ENCODE peak calls at places on chromosomes 3 and 15, in seven cellular contexts. Z is RWPE2, E is ovary, Y is body of pancreas, S is transverse colon, B is psoas muscle, V is aorta. W is an unnamed sample. For H3K36me3, the result is how much of the 10 kb centered on the place peaks cover.

GRCh38 chr3:115239717-115240116 is 92.6 kb upstream of the ZBTB20 start:
- DNase-seq in Z (peak), E (no peak), Y (peak), S (no peak), B (peak), V (peak), W (no peak)

GRCh38 chr3:122315619-122316018 is 9.4 kb upstream of the CSTA start:
- DNase-seq in Z (no peak), E (no peak), Y (no peak), S (no peak), B (no peak), V (no peak), W (no peak)

GRCh38 chr15:51751687-51752683 is 588 bp downstream of the TMOD2 start:
- DNase-seq in Z (no peak), E (peak), Y (peak), S (peak), B (peak), V (peak), W (no peak)

GRCh38 chr3:124395165-124395564 is 335.1 kb upstream of the UMPS start:
- DNase-seq in Z (no peak), E (no peak), Y (no peak), S (no peak), B (no peak), V (no peak), W (no peak)

GRCh38 chr3:148218222-148218621 is 479.5 kb upstream of the AGTR1 start:
- DNase-seq in Z (no peak), E (no peak), Y (no peak), S (no peak), B (no peak), V (no peak), W (no peak)

GRCh38 chr3:196499061-196499460 is 4.5 kb downstream of the RNF168 start:
- DNase-seq in Z (no peak), E (no peak), Y (no peak), S (no peak), B (no peak), V (no peak), W (no peak)

GRCh38 chr15:69648775-69649735 is 196.4 kb downstream of the RPLP1 start:
- DNase-seq in Z (peak), E (no peak), Y (no peak), S (no peak), B (no peak), V (no peak), W (no peak)

GRCh38 chr3:51063074-51063473 is 322.0 kb upstream of the MANF start:
- DNase-seq in Z (no peak), E (no peak), Y (no peak), S (no peak), B (peak), V (no peak), W (no peak)

GRCh38 chr3:129439381-129439816 is 349 bp downstream of the MBD4 start:
- DNase-seq in Z (no peak), E (no peak), Y (peak), S (peak), B (peak), V (peak), W (peak)

GRCh38 chr3:168205451-168205850 is 109.7 kb upstream of the GOLIM4 start:
- DNase-seq in Z (no peak), E (no peak), Y (no peak), S (no peak), B (no peak), V (no peak), W (no peak)

GRCh38 chr3:114442251-114442650 is 148.4 kb downstream of the TIGIT start:
- DNase-seq in Z (no peak), E (no peak), Y (no peak), S (no peak), B (no peak), V (no peak), W (no peak)

GRCh38 chr15:48096355-48096786 is 24.4 kb upstream of the SLC24A5 start:
- DNase-seq in Z (no peak), E (no peak), Y (no peak), S (no peak), B (no peak), V (no peak), W (no peak)

GRCh38 chr15:52171807-52172206 is 19.4 kb downstream of the GNB5 start:
- DNase-seq in Z (no peak), E (no peak), Y (no peak), S (no peak), B (no peak), V (no peak), W (no peak)

DNA sequence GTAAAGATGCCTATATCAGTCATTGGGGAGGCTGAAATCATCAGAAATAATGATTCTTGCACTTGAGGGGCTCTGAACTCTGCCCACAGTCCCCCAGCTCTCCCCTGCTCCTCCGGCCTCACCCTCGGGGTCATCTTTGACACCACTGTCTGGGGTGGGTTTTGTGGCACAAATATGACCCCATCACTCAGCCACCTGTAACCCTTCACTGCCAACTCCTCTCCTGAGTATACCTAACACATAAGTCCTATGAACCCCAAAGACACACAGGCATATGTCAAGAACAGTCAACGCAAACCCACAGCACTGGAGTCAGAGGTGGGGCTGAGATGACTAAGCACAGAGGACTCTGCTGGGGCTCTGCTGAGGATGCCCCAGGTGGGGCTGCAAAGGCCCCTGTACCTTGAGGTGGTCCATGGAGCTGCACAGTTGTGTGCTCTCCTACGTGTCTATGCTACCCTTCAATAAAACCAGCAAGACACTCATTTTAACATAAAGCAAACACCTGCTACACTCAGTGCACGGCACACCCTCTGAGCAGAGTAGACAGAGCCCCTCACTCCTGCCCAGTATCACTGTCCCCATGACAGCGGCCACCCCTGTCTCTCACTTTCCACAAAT is 29.9 kb downstream of the SLC41A3 start:
- DNase-seq in Z (no peak), E (no peak), Y (no peak), S (no peak), B (no peak), V (no peak), W (no peak)
- H3K4me3 ChIP-seq in Z (no peak), E (no peak), Y (no peak), S (no peak), B (no peak), V (no peak), W (no peak)

GRCh38 chr3:172057624-172058023 is 18.2 kb downstream of the FNDC3B start:
- DNase-seq in Z (no peak), E (no peak), Y (no peak), S (no peak), B (no peak), V (no peak), W (no peak)

GRCh38 chr3:172059532-172059931 is 20.2 kb downstream of the FNDC3B start:
- DNase-seq in Z (no peak), E (no peak), Y (no peak), S (no peak), B (no peak), V (no peak), W (no peak)

GRCh38 chr3:172054115-172054764 is 14.9 kb downstream of the FNDC3B start:
- DNase-seq in Z (no peak), E (no peak), Y (no peak), S (no peak), B (no peak), V (no peak), W (no peak)

GRCh38 chr3:172057059-172057458 is 17.7 kb downstream of the FNDC3B start:
- DNase-seq in Z (no peak), E (no peak), Y (no peak), S (no peak), B (no peak), V (no peak), W (no peak)

GRCh38 chr3:172056416-172056815 is 17.0 kb downstream of the FNDC3B start:
- DNase-seq in Z (no peak), E (no peak), Y (no peak), S (no peak), B (no peak), V (no peak), W (no peak)
- H3K27ac ChIP-seq in Z (no peak), E (no peak), Y (peak), S (peak), B (peak), V (no peak), W (no peak)

DNA sequence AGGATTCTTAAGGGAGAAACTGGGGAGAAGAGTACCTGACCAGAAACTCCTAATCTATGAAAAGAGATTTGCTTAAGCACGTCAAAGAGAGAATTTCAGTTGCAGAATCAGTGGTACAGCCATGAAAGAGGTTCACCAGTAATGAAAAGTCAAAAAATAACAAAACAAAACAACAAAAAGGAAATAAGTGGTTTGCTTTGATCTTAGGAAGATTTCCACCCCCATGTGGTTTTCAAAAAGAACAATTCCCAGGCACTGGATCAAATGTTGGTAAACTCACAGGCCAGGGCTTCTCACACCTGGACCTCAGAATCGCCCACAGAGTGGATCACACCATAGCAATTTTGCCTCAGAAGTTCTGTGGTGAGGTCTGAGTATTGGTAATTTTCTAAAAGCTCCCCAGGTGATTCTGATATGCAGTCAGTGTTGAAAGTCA is 67.5 kb downstream of the TMEM39A start:
- DNase-seq in Z (no peak), E (no peak), Y (no peak), S (no peak), B (no peak), V (no peak), W (no peak)
- H3K36me3 ChIP-seq in Z (under half), E (under half), Y (under half), S (under half), B (under half), V (under half), W (under half)

DNA sequence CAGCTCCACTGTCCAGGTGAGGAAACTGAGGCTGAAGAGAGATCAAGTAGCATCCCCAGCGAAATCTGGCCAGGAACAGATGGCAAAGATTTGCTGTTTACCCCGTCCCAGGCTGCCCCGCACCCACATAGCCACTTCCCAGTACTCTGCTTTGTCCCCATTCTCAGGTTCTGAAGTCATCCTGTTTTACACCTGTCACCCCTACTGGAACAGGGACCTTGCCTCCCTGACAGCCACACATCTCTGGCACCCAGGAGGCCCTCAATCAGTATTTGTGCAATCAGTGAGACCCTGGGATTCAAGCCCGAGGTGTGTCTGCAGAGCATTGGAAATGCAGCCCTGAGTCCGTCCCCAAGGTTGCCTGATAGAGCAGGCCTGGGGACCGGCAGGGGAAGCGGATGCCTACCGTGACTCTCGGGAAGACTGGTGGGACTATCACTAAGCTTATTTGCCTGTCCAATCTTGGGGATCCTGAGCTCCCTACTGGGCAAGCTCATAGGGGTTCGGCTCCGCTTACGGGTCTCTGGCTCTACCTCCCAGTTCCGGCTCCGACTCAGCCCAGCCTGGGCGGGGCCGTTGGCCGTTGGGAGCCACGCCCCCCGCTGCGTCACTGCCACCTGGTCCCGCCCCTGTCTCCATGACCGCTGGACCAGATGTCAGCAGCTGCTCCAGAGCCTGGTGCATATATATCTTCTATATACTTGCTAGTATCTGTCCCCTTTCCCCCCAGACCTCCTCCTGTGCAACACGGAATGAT is 17.5 kb upstream of the FANCD2 start:
- DNase-seq in Z (no peak), E (peak), Y (peak), S (peak), B (peak), V (peak), W (peak)
- H3K4me3 ChIP-seq in Z (peak), E (peak), Y (no peak), S (peak), B (peak), V (no peak), W (peak)

GRCh38 chr3:37770336-37770735 is 91.3 kb upstream of the CTDSPL start:
- DNase-seq in Z (no peak), E (no peak), Y (no peak), S (no peak), B (no peak), V (no peak), W (no peak)
- H3K27ac ChIP-seq in Z (no peak), E (no peak), Y (peak), S (no peak), B (peak), V (no peak), W (no peak)

DNA sequence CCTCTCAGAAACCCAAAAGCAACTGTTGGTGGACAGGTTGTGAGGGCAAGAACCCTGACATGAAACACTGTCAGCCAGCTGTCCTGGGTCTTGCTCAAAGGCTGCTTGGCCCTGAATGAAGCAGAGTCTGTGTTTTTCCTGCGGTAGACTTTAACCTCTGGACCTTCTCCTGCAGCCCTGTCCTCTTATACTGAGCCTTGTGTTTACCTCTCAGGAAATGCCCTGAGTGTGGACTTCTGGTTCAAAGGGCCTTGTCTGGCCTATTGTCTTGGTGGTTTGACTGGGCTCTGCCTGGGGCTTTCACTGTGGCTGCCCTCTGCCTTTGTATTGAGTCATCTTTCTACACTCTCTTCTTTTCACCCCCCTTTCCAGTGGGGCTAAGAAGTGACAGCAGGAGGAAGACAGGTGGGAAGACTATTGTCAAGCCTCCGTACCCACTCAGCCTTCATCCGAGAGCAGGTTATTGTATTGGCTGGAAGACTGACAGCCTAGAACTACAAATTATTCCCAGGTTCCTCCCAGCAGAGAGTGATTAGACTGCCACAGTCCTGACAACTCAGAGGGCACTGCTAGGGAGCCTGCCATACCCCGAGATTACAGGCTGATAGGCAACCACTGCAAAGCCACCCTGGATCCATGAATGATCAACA is 3.5 kb downstream of the SEC13 start:
- DNase-seq in Z (no peak), E (no peak), Y (no peak), S (no peak), B (no peak), V (no peak), W (no peak)
- H3K36me3 ChIP-seq in Z (half or more), E (under half), Y (under half), S (under half), B (half or more), V (under half), W (under half)

DNA sequence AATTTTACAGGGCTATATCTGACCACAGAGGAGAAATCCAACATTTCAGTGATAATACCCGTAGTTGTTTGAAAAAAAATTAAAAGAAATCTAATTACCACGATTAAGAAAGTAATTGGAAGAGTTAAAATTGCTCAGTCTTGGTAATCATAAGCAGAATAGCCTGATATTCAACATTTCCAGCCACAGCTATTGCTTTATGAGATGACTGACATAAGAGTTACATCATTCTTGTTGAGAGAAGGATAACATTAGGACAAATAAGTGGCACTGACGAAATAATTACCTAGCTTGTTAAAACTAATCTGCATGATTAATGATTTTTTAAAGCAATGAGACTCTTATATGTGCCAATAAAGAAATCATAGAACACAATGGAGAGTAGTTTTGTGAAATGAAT is 825.0 kb upstream of the GBE1 start:
- DNase-seq in Z (no peak), E (no peak), Y (no peak), S (no peak), B (no peak), V (no peak), W (no peak)
- H3K4me3 ChIP-seq in Z (no peak), E (no peak), Y (no peak), S (no peak), B (no peak), V (no peak), W (no peak)

DNA sequence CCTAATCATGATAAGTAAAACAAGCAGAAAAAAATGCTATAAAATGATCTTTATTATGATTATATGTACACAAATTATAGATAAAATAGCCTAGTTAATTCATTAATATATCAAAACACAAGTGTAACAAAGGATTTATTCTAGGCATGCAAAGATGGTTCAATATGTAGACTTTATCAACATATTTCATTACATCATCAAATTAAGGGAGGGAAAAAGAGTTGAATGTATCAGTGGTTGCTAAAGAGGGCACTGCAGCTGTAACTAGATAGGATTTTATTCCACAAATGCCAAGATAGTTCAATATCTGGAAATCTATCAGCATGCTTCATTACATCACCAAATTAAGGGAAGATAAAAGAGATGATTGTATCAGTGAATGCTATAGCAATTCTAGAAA is 248.3 kb downstream of the LPP start:
- DNase-seq in Z (no peak), E (no peak), Y (no peak), S (no peak), B (no peak), V (no peak), W (no peak)
- H3K27ac ChIP-seq in Z (no peak), E (no peak), Y (no peak), S (no peak), B (no peak), V (no peak), W (no peak)

GRCh38 chr3:134355416-134355815 is 18.8 kb downstream of the AMOTL2 start:
- DNase-seq in Z (peak), E (no peak), Y (no peak), S (no peak), B (peak), V (no peak), W (no peak)
- H3K36me3 ChIP-seq in Z (half or more), E (under half), Y (under half), S (under half), B (half or more), V (under half), W (under half)

DNA sequence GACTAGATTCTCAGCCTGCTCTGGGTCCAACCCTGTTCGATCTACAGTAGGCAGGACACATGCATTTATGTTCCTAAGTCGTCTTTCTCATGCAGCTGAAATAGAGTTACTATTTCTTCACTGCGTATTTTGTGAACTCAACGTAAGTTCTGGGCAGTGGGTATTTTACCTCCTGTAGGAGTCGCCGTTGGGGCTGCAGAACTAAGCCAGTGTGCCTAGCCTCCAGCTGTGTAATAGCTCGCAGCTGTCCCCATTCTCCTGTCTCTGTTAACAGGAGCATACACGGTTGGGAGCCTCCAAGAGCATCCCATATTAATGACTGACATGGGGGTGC is 58.4 kb upstream of the HRH1 start:
- DNase-seq in Z (no peak), E (no peak), Y (no peak), S (no peak), B (no peak), V (no peak), W (no peak)
- H3K4me3 ChIP-seq in Z (no peak), E (no peak), Y (no peak), S (no peak), B (no peak), V (no peak), W (no peak)